ENCODE peak calls at places on chromosomes 7 and 10, in nine cellular contexts. D, B, R, S, U, I, J, G and Y are unnamed samples.

GRCh38 chr10:127275793-127276415 is 79.5 kb upstream of the INSYN2A start:
- DNase-seq in D (no peak), B (no peak), R (no peak), S (no peak), U (no peak), I (no peak), J (no peak), G (no peak), Y (no peak)

GRCh38 chr10:124562425-124563060 is 100.9 kb downstream of the LHPP start:
- DNase-seq in D (no peak), B (no peak), R (no peak), S (no peak), U (peak; percentile 42), I (no peak), J (peak; percentile 69), G (no peak), Y (no peak)

GRCh38 chr7:3722396-3722846 is 421.4 kb downstream of the SDK1 start:
- DNase-seq in D (no peak), B (peak; percentile 93), R (peak; percentile 20), S (peak; percentile 95), U (no peak), I (no peak), J (no peak), G (no peak), Y (peak; percentile 78)

GRCh38 chr7:8605227-8605626 is 171.8 kb downstream of the NXPH1 start:
- DNase-seq in D (no peak), B (no peak), R (no peak), S (no peak), U (no peak), I (no peak), J (no peak), G (no peak), Y (no peak)

GRCh38 chr7:24653316-24654085 is 80.2 kb downstream of the PALS2 start:
- DNase-seq in D (no peak), B (no peak), R (no peak), S (no peak), U (no peak), I (no peak), J (peak; percentile 17), G (peak; percentile 6), Y (no peak)

GRCh38 chr10:120824864-120825263 is 26.3 kb upstream of the WDR11 start:
- DNase-seq in D (no peak), B (no peak), R (peak; percentile 30), S (peak; percentile 81), U (peak; percentile 13), I (no peak), J (peak; percentile 35), G (no peak), Y (peak; percentile 64)

GRCh38 chr10:29344073-29344820 is 55.4 kb downstream of the LYZL1 start:
- DNase-seq in D (no peak), B (no peak), R (no peak), S (peak; percentile 28), U (no peak), I (no peak), J (no peak), G (no peak), Y (peak; percentile 23)

GRCh38 chr10:68550747-68551411 is 9.3 kb upstream of the TET1 start:
- DNase-seq in D (no peak), B (peak; percentile 50), R (peak; percentile 82), S (peak; percentile 96), U (peak; percentile 82), I (no peak), J (peak; percentile 73), G (peak; percentile 77), Y (peak; percentile 81)

GRCh38 chr10:35433851-35434426 is 97.6 kb downstream of the CCNY start:
- DNase-seq in D (no peak), B (peak; percentile 58), R (no peak), S (no peak), U (peak; percentile 87), I (no peak), J (peak; percentile 73), G (peak; percentile 40), Y (no peak)

GRCh38 chr10:47286116-47286505 is 13.9 kb upstream of the GDF10 start:
- DNase-seq in D (no peak), B (no peak), R (no peak), S (no peak), U (no peak), I (no peak), J (no peak), G (no peak), Y (no peak)

GRCh38 chr10:13865758-13866491 is 279.2 kb downstream of the PRPF18 start:
- DNase-seq in D (no peak), B (no peak), R (no peak), S (peak; percentile 97), U (peak; percentile 53), I (no peak), J (peak; percentile 88), G (peak; percentile 65), Y (peak; percentile 40)

GRCh38 chr7:130144632-130145171 is 60.5 kb downstream of the TMEM209 start:
- DNase-seq in D (no peak), B (peak; percentile 42), R (no peak), S (no peak), U (peak; percentile 89), I (no peak), J (peak; percentile 58), G (peak; percentile 17), Y (no peak)

GRCh38 chr10:68333905-68334431 is 1.2 kb upstream of the PBLD start:
- DNase-seq in D (no peak), B (no peak), R (no peak), S (no peak), U (no peak), I (no peak), J (no peak), G (no peak), Y (no peak)

GRCh38 chr7:29005829-29006228 is 47.7 kb upstream of the TRIL start:
- DNase-seq in D (no peak), B (no peak), R (no peak), S (no peak), U (peak; percentile 80), I (no peak), J (peak; percentile 70), G (no peak), Y (no peak)

GRCh38 chr7:107232568-107233090 is 63.8 kb downstream of the HBP1 start:
- DNase-seq in D (no peak), B (no peak), R (no peak), S (no peak), U (peak; percentile 77), I (no peak), J (no peak), G (peak; percentile 7), Y (no peak)

GRCh38 chr7:131173148-131173890 is 154.4 kb upstream of the MKLN1 start:
- DNase-seq in D (no peak), B (no peak), R (peak; percentile 67), S (peak; percentile 47), U (peak; percentile 70), I (no peak), J (peak; percentile 39), G (peak; percentile 22), Y (no peak)

GRCh38 chr10:14671383-14671782 is 103.3 kb downstream of the FAM107B start:
- DNase-seq in D (no peak), B (no peak), R (no peak), S (no peak), U (no peak), I (no peak), J (no peak), G (no peak), Y (no peak)

GRCh38 chr10:99730026-99730425 is 1.9 kb downstream of the COX15 start:
- DNase-seq in D (no peak), B (no peak), R (no peak), S (no peak), U (peak; percentile 99), I (no peak), J (peak; percentile 87), G (no peak), Y (no peak)

GRCh38 chr10:69338133-69338456 is 59.8 kb downstream of the HK1 start:
- DNase-seq in D (no peak), B (no peak), R (no peak), S (no peak), U (no peak), I (no peak), J (no peak), G (no peak), Y (no peak)

GRCh38 chr7:4951903-4952636 is 6.9 kb downstream of the MMD2 start:
- DNase-seq in D (no peak), B (no peak), R (no peak), S (peak; percentile 45), U (peak; percentile 28), I (no peak), J (no peak), G (no peak), Y (peak; percentile 78)

GRCh38 chr10:84269773-84270172 is 24.9 kb downstream of the RGR start:
- DNase-seq in D (no peak), B (no peak), R (no peak), S (no peak), U (peak; percentile 57), I (no peak), J (peak; percentile 80), G (peak; percentile 56), Y (no peak)

GRCh38 chr10:1360011-1360580 is 303.9 kb downstream of the WDR37 start:
- DNase-seq in D (no peak), B (no peak), R (no peak), S (peak; percentile 77), U (no peak), I (no peak), J (no peak), G (no peak), Y (peak; percentile 91)

GRCh38 chr7:111998326-111998725 is 207.9 kb downstream of the DOCK4 start:
- DNase-seq in D (no peak), B (no peak), R (no peak), S (no peak), U (no peak), I (no peak), J (no peak), G (peak; percentile 9), Y (no peak)